ENCODE peak calls at places on chromosomes 3 and 15, in four cellular contexts. One of them, this sample, is unnamed.

GRCh38 chr3:127444761-127445160 is 145.8 kb downstream of the TPRA1 start:
- DNase-seq in K562: no peak
- DNase-seq in HepG2: no peak
- DNase-seq in A549: no peak
- DNase-seq in this sample: no peak

GRCh38 chr3:155370198-155370597 is 76.7 kb upstream of the STRIT1 start:
- DNase-seq in HepG2: no peak
- DNase-seq in A549: no peak
- DNase-seq in K562: no peak
- DNase-seq in this sample: no peak

GRCh38 chr3:63279000-63279366 is 875 bp downstream of the SYNPR start:
- DNase-seq in A549: no peak
- DNase-seq in HepG2: no peak
- DNase-seq in K562: no peak
- DNase-seq in this sample: peak

GRCh38 chr3:108472011-108472591 is 38.3 kb downstream of the MYH15 start:
- DNase-seq in A549: peak
- DNase-seq in HepG2: no peak
- DNase-seq in K562: no peak
- DNase-seq in this sample: no peak

GRCh38 chr15:97683816-97684215 is 276.7 kb upstream of the ARRDC4 start:
- DNase-seq in A549: no peak
- DNase-seq in HepG2: no peak
- DNase-seq in K562: no peak
- DNase-seq in this sample: no peak

GRCh38 chr3:106089806-106090205 is 221.0 kb upstream of the CBLB start:
- DNase-seq in K562: no peak
- DNase-seq in A549: no peak
- DNase-seq in HepG2: no peak
- DNase-seq in this sample: no peak

GRCh38 chr3:49724586-49724985 is 835 bp upstream of the GMPPB start:
- DNase-seq in HepG2: no peak
- DNase-seq in A549: no peak
- DNase-seq in K562: no peak
- DNase-seq in this sample: peak

GRCh38 chr15:84934942-84935729 is 46.5 kb upstream of the PDE8A start:
- DNase-seq in HepG2: peak
- DNase-seq in A549: peak
- DNase-seq in K562: no peak
- DNase-seq in this sample: peak

GRCh38 chr15:39974656-39975230 is 40.8 kb downstream of the EIF2AK4 start:
- DNase-seq in HepG2: no peak
- DNase-seq in A549: no peak
- DNase-seq in K562: no peak
- DNase-seq in this sample: no peak

GRCh38 chr3:69386535-69387385 is 872 bp upstream of the FRMD4B start:
- DNase-seq in HepG2: no peak
- DNase-seq in A549: no peak
- DNase-seq in K562: no peak
- DNase-seq in this sample: peak

GRCh38 chr3:28667646-28668376 is 319.2 kb upstream of the AZI2 start:
- DNase-seq in A549: peak
- DNase-seq in HepG2: peak
- DNase-seq in K562: peak
- DNase-seq in this sample: peak

GRCh38 chr3:12611117-12611516 is 52.8 kb downstream of the RAF1 start:
- DNase-seq in K562: no peak
- DNase-seq in HepG2: no peak
- DNase-seq in A549: no peak
- DNase-seq in this sample: no peak

GRCh38 chr3:72549819-72550581 is 298.2 kb downstream of the SHQ1 start:
- DNase-seq in HepG2: no peak
- DNase-seq in A549: no peak
- DNase-seq in K562: no peak
- DNase-seq in this sample: no peak

GRCh38 chr15:51224428-51224827 is 114.0 kb downstream of the CYP19A1 start:
- DNase-seq in A549: no peak
- DNase-seq in K562: no peak
- DNase-seq in HepG2: no peak
- DNase-seq in this sample: no peak

GRCh38 chr15:57861039-57861638 is 154.6 kb downstream of the POLR2M start:
- DNase-seq in HepG2: peak
- DNase-seq in K562: peak
- DNase-seq in A549: peak
- DNase-seq in this sample: peak

GRCh38 chr15:33716025-33716424 is 252.3 kb upstream of the CHRM5 start:
- DNase-seq in HepG2: no peak
- DNase-seq in A549: no peak
- DNase-seq in K562: no peak
- DNase-seq in this sample: no peak

GRCh38 chr15:74200394-74200793 is 2.2 kb downstream of the STRA6 start:
- DNase-seq in K562: no peak
- DNase-seq in HepG2: no peak
- DNase-seq in A549: peak
- DNase-seq in this sample: no peak

GRCh38 chr15:99631256-99631655 is 65.5 kb downstream of the MEF2A start:
- DNase-seq in HepG2: no peak
- DNase-seq in A549: no peak
- DNase-seq in K562: no peak
- DNase-seq in this sample: no peak

GRCh38 chr3:177330771-177331170 is 133.5 kb upstream of the TBL1XR1 start:
- DNase-seq in A549: no peak
- DNase-seq in HepG2: no peak
- DNase-seq in K562: no peak
- DNase-seq in this sample: no peak

GRCh38 chr3:107285197-107285596 is 92.0 kb upstream of the CCDC54 start:
- DNase-seq in A549: no peak
- DNase-seq in K562: no peak
- DNase-seq in HepG2: no peak
- DNase-seq in this sample: peak

GRCh38 chr15:57947781-57948180 is 117.7 kb downstream of the ALDH1A2 start:
- DNase-seq in K562: no peak
- DNase-seq in HepG2: no peak
- DNase-seq in A549: no peak
- DNase-seq in this sample: peak

GRCh38 chr3:60514866-60515265 is 736.4 kb downstream of the FHIT start:
- DNase-seq in K562: no peak
- DNase-seq in A549: no peak
- DNase-seq in HepG2: no peak
- DNase-seq in this sample: no peak

GRCh38 chr3:19070325-19070724 is 78.0 kb upstream of the KCNH8 start:
- DNase-seq in HepG2: no peak
- DNase-seq in K562: no peak
- DNase-seq in A549: no peak
- DNase-seq in this sample: no peak

GRCh38 chr15:55824857-55825613 is 82.1 kb upstream of the PRTG start:
- DNase-seq in A549: peak
- DNase-seq in HepG2: no peak
- DNase-seq in K562: no peak
- DNase-seq in this sample: peak

GRCh38 chr3:63809607-63810006 is 9.5 kb upstream of the C3orf49 start:
- DNase-seq in K562: no peak
- DNase-seq in HepG2: peak
- DNase-seq in A549: no peak
- DNase-seq in this sample: peak

GRCh38 chr15:52783191-52783829 is 6.8 kb downstream of the ONECUT1 start:
- DNase-seq in HepG2: no peak
- DNase-seq in K562: no peak
- DNase-seq in A549: no peak
- DNase-seq in this sample: peak

GRCh38 chr3:127488141-127488672 is 102.3 kb downstream of the TPRA1 start:
- DNase-seq in HepG2: no peak
- DNase-seq in A549: no peak
- DNase-seq in K562: no peak
- DNase-seq in this sample: no peak

GRCh38 chr15:23695282-23695681 is 8.2 kb upstream of the NDN start:
- DNase-seq in A549: no peak
- DNase-seq in K562: no peak
- DNase-seq in HepG2: no peak
- DNase-seq in this sample: no peak

GRCh38 chr3:184366619-184367321 is 5.3 kb downstream of the POLR2H start:
- DNase-seq in A549: no peak
- DNase-seq in HepG2: peak
- DNase-seq in K562: no peak
- DNase-seq in this sample: no peak

GRCh38 chr3:64977308-64978100 is 289.7 kb upstream of the ADAMTS9 start:
- DNase-seq in A549: no peak
- DNase-seq in HepG2: no peak
- DNase-seq in K562: no peak
- DNase-seq in this sample: peak

GRCh38 chr3:88713233-88713691 is 394.2 kb upstream of the EPHA3 start:
- DNase-seq in HepG2: no peak
- DNase-seq in A549: no peak
- DNase-seq in K562: no peak
- DNase-seq in this sample: no peak

GRCh38 chr3:45180051-45180450 is 33.9 kb upstream of the CDCP1 start:
- DNase-seq in HepG2: no peak
- DNase-seq in A549: no peak
- DNase-seq in K562: no peak
- DNase-seq in this sample: no peak

GRCh38 chr3:48507256-48508061 is 3.5 kb upstream of the SHISA5 start:
- DNase-seq in HepG2: peak
- DNase-seq in A549: peak
- DNase-seq in K562: peak
- DNase-seq in this sample: peak

GRCh38 chr3:154095832-154096421 is 25.3 kb upstream of the ARHGEF26 start:
- DNase-seq in HepG2: peak
- DNase-seq in A549: peak
- DNase-seq in K562: no peak
- DNase-seq in this sample: peak

GRCh38 chr3:179297971-179298725 is 24.7 kb upstream of the ZNF639 start:
- DNase-seq in A549: no peak
- DNase-seq in HepG2: no peak
- DNase-seq in K562: no peak
- DNase-seq in this sample: no peak

GRCh38 chr15:31327674-31328424 is 1.2 kb downstream of the KLF13 start:
- DNase-seq in K562: peak
- DNase-seq in HepG2: peak
- DNase-seq in A549: peak
- DNase-seq in this sample: peak

GRCh38 chr15:80890341-80890972 is 99.2 kb downstream of the MESD start:
- DNase-seq in HepG2: no peak
- DNase-seq in A549: no peak
- DNase-seq in K562: no peak
- DNase-seq in this sample: no peak

GRCh38 chr15:73841756-73842590 is 31.4 kb upstream of the TBC1D21 start:
- DNase-seq in A549: no peak
- DNase-seq in HepG2: no peak
- DNase-seq in K562: no peak
- DNase-seq in this sample: peak

GRCh38 chr3:87359025-87359424 is 82.6 kb upstream of the POU1F1 start:
- DNase-seq in K562: no peak
- DNase-seq in HepG2: no peak
- DNase-seq in A549: no peak
- DNase-seq in this sample: no peak

DNA sequence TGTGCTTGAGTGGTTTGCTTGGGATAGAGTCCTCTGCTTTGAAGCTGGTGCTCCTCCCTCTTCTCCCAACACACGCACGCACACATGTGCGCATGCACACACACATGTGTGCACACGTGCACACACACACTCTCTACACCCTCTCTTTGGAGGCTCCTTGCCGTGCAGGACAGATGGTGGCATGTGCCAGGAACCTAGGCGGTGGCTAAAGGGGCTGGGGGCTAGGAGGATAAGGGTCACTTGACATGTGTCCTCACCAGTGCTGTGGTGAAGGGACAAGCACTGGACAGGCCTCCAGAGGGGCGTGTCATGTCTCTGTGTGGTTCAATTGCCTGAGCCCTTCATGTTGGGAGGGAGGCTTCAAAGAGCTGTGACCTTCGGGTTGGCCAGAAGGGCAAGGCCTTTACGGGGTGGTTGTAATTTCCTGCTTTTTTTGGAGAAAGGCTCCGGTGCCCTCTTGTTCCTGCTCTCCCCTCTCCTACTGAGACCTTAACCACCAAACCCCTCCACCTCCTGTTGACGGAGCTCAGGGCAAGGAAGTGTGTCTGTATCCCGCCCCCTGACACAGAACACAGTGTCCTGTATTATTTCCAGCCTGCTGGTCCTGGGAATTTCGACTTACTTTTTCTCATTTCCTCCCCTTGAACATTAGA is 285.1 kb upstream of the ROPN1 start:
- DNase-seq in K562: no peak
- DNase-seq in A549: no peak
- DNase-seq in HepG2: no peak
- DNase-seq in this sample: no peak
- H3K27ac ChIP-seq in K562: no peak
- H3K27ac ChIP-seq in A549: no peak
- H3K27ac ChIP-seq in HepG2: no peak
- H3K27ac ChIP-seq in this sample: no peak

GRCh38 chr15:76309561-76310330 is 1.5 kb downstream of the ETFA start:
- DNase-seq in A549: no peak
- DNase-seq in HepG2: no peak
- DNase-seq in K562: no peak
- DNase-seq in this sample: no peak
- H3K4me3 ChIP-seq in A549: peak
- H3K4me3 ChIP-seq in HepG2: peak
- H3K4me3 ChIP-seq in K562: peak
- H3K4me3 ChIP-seq in this sample: peak

GRCh38 chr15:89728254-89728653 is 22.8 kb downstream of the MESP1 start:
- DNase-seq in HepG2: no peak
- DNase-seq in A549: no peak
- DNase-seq in K562: no peak
- DNase-seq in this sample: no peak
- TF ChIP-seq JUNB in HepG2: no peak
- TF ChIP-seq JUNB in A549: no peak
- TF ChIP-seq JUNB in K562: no peak
- TF ChIP-seq JUNB in this sample: no peak

DNA sequence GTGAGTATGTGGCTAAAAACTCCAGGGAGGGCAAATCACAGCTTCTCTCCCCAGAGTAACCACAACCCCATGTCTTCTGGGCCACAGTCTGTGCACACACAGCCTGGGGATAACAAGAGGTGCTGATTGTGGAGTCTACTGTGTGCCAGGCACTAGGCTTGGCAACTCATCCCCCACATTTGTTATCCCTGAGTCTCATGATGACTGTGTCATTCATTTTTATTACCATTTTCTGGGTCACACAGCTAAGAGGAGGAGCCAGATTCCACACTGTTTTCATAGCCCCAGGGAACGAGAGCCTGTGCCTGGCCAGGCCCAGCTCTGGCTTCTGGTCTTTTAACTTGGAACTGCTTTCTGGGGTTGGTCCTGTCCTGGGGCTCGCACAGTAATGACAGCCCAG is 34.5 kb downstream of the ESYT3 start:
- DNase-seq in HepG2: no peak
- DNase-seq in K562: no peak
- DNase-seq in A549: no peak
- DNase-seq in this sample: no peak
- H3K27ac ChIP-seq in HepG2: no peak
- H3K27ac ChIP-seq in K562: no peak
- H3K27ac ChIP-seq in A549: no peak
- H3K27ac ChIP-seq in this sample: no peak